ENCODE peak calls at places on chromosomes 12 and 14, in four cellular contexts. One of them, this sample, is unnamed.
A peak's percentile ranks its signal among the peaks of the same experiment; 100 is the strongest.

GRCh38 chr14:32985881-32986280 is 47.2 kb downstream of the NPAS3 start:
- DNase-seq in cardiac fibroblast: peak; percentile 33
- DNase-seq in sigmoid colon: peak; percentile 72
- DNase-seq in IMR-90: no peak
- DNase-seq in this sample: no peak

GRCh38 chr12:583251-583869 is 79.9 kb downstream of the NINJ2 start:
- DNase-seq in cardiac fibroblast: no peak
- DNase-seq in sigmoid colon: peak; percentile 59
- DNase-seq in IMR-90: no peak
- DNase-seq in this sample: no peak

GRCh38 chr12:1591029-1591428 is 3.4 kb downstream of the FBXL14 start:
- DNase-seq in cardiac fibroblast: peak; percentile 75
- DNase-seq in sigmoid colon: no peak
- DNase-seq in IMR-90: no peak
- DNase-seq in this sample: no peak

GRCh38 chr14:77457115-77457521 is 283 bp downstream of the VIPAS39 start:
- DNase-seq in cardiac fibroblast: no peak
- DNase-seq in sigmoid colon: peak; percentile 64
- DNase-seq in IMR-90: peak; percentile 40
- DNase-seq in this sample: no peak

GRCh38 chr12:115838952-115839351 is 438.5 kb downstream of the MED13L start:
- DNase-seq in cardiac fibroblast: no peak
- DNase-seq in sigmoid colon: no peak
- DNase-seq in IMR-90: no peak
- DNase-seq in this sample: no peak

GRCh38 chr14:68137704-68138619 is 318.4 kb downstream of the RAD51B start:
- DNase-seq in cardiac fibroblast: peak; percentile 99
- DNase-seq in sigmoid colon: peak; percentile 81
- DNase-seq in IMR-90: peak; percentile 95
- DNase-seq in this sample: no peak

GRCh38 chr12:104604070-104604994 is 147.6 kb downstream of the CHST11 start:
- DNase-seq in cardiac fibroblast: peak; percentile 98
- DNase-seq in sigmoid colon: peak; percentile 92
- DNase-seq in IMR-90: peak; percentile 96
- DNase-seq in this sample: peak; percentile 71

GRCh38 chr12:112096667-112097066 is 11.9 kb downstream of the NAA25 start:
- DNase-seq in cardiac fibroblast: peak; percentile 84
- DNase-seq in sigmoid colon: no peak
- DNase-seq in IMR-90: peak; percentile 89
- DNase-seq in this sample: no peak

GRCh38 chr14:82537831-82538230 is 1004.2 kb upstream of the SEL1L start:
- DNase-seq in cardiac fibroblast: no peak
- DNase-seq in sigmoid colon: no peak
- DNase-seq in IMR-90: no peak
- DNase-seq in this sample: no peak

GRCh38 chr14:72291908-72292688 is 359.9 kb downstream of the RGS6 start:
- DNase-seq in cardiac fibroblast: peak; percentile 78
- DNase-seq in sigmoid colon: no peak
- DNase-seq in IMR-90: peak; percentile 58
- DNase-seq in this sample: no peak

GRCh38 chr14:106635569-106635968 is 1109.2 kb downstream of the TMEM121 start:
- DNase-seq in cardiac fibroblast: no peak
- DNase-seq in sigmoid colon: no peak
- DNase-seq in IMR-90: no peak
- DNase-seq in this sample: no peak

GRCh38 chr14:78611796-78612571 is 441.8 kb downstream of the NRXN3 start:
- DNase-seq in cardiac fibroblast: no peak
- DNase-seq in sigmoid colon: no peak
- DNase-seq in IMR-90: no peak
- DNase-seq in this sample: no peak

This sample was measured in SIG-M5.